ENCODE peak calls at places on chromosomes 2 and 18, in four cellular contexts. G is tibial artery, O is PC-9, D is ovary. Y is an unnamed sample. For H3K27me3, H3K9me3 and H3K36me3, the result is how much of the 10 kb centered on the place peaks cover.

GRCh38 chr18:49694402-49694801 is 118.9 kb downstream of the ACAA2 start:
- DNase-seq in G (no peak), O (no peak), D (no peak), Y (peak)

GRCh38 chr18:66557091-66557490 is 46.8 kb downstream of the CDH19 start:
- DNase-seq in G (no peak), O (no peak), D (no peak), Y (no peak)

GRCh38 chr18:70421471-70421870 is 132.6 kb downstream of the SOCS6 start:
- DNase-seq in G (no peak), O (no peak), D (no peak), Y (no peak)

GRCh38 chr2:67836861-67837260 is 225.9 kb downstream of the C1D start:
- DNase-seq in G (no peak), O (no peak), D (no peak), Y (no peak)

GRCh38 chr2:205435970-205436369 is 246.3 kb upstream of the NRP2 start:
- DNase-seq in G (no peak), O (no peak), D (no peak), Y (no peak)

GRCh38 chr2:128474962-128475361 is 156.3 kb upstream of the HS6ST1 start:
- DNase-seq in G (no peak), O (no peak), D (no peak), Y (no peak)

GRCh38 chr18:32086866-32087265 is 4.8 kb upstream of the RNF138 start:
- DNase-seq in G (no peak), O (no peak), D (no peak), Y (no peak)

GRCh38 chr2:106147159-106147558 is 46.9 kb downstream of the UXS1 start:
- DNase-seq in G (no peak), O (no peak), D (no peak), Y (no peak)

GRCh38 chr2:157182204-157182709 is 75.2 kb upstream of the GALNT5 start:
- DNase-seq in G (no peak), O (no peak), D (no peak), Y (no peak)

GRCh38 chr2:24863636-24864035 is 56.4 kb downstream of the ADCY3 start:
- DNase-seq in G (no peak), O (no peak), D (no peak), Y (no peak)

GRCh38 chr2:232699110-232699509 is 2.0 kb downstream of the GIGYF2 start:
- DNase-seq in G (no peak), O (no peak), D (no peak), Y (no peak)

GRCh38 chr2:100802076-100802475 is 17.9 kb upstream of the NPAS2 start:
- DNase-seq in G (no peak), O (no peak), D (no peak), Y (no peak)

GRCh38 chr18:69804776-69805501 is 142.7 kb downstream of the CD226 start:
- DNase-seq in G (no peak), O (no peak), D (no peak), Y (no peak)

GRCh38 chr18:28801876-28802275 is 624.9 kb upstream of the CDH2 start:
- DNase-seq in G (no peak), O (no peak), D (no peak), Y (no peak)

GRCh38 chr18:21406111-21406510 is 164.1 kb downstream of the GREB1L start:
- DNase-seq in G (no peak), O (no peak), D (no peak), Y (no peak)

GRCh38 chr2:31236433-31237205 is 2.7 kb downstream of the EHD3 start:
- DNase-seq in G (no peak), O (no peak), D (no peak), Y (no peak)

GRCh38 chr18:32773187-32773712 is 427 bp upstream of the KLHL14 start:
- DNase-seq in G (no peak), O (no peak), D (no peak), Y (no peak)

GRCh38 chr2:234579231-234579962 is 82.5 kb upstream of the ARL4C start:
- DNase-seq in G (no peak), O (peak), D (no peak), Y (no peak)

GRCh38 chr2:44168684-44169154 is at the start of gene PPM1B:
- DNase-seq in G (no peak), O (peak), D (peak), Y (peak)

GRCh38 chr2:188979119-188979729 is 5.1 kb downstream of the COL3A1 start:
- DNase-seq in G (no peak), O (no peak), D (no peak), Y (no peak)

GRCh38 chr2:226839960-226840359 is 4.1 kb downstream of the RHBDD1 start:
- DNase-seq in G (no peak), O (no peak), D (no peak), Y (no peak)

GRCh38 chr2:19786408-19787058 is 115.2 kb downstream of the TTC32 start:
- DNase-seq in G (no peak), O (peak), D (no peak), Y (peak)

GRCh38 chr18:79851489-79851888 is 53.8 kb downstream of the KCNG2 start:
- DNase-seq in G (peak), O (no peak), D (no peak), Y (no peak)

GRCh38 chr2:227386630-227387029 is 1.1 kb downstream of the SCYGR1 start:
- DNase-seq in G (no peak), O (no peak), D (no peak), Y (no peak)

GRCh38 chr2:214328941-214329340 is 81.9 kb upstream of the VWC2L start:
- DNase-seq in G (no peak), O (no peak), D (no peak), Y (no peak)

GRCh38 chr2:161681043-161681442 is 56.8 kb downstream of the SLC4A10 start:
- DNase-seq in G (no peak), O (no peak), D (no peak), Y (no peak)

GRCh38 chr18:49646864-49647263 is 85.0 kb downstream of the LIPG start:
- DNase-seq in G (no peak), O (no peak), D (no peak), Y (no peak)

GRCh38 chr2:230160112-230160660 is 59.6 kb downstream of the SP110 start:
- DNase-seq in G (no peak), O (peak), D (peak), Y (no peak)

GRCh38 chr18:47251289-47252120 is at the start of gene SKOR2:
- DNase-seq in G (no peak), O (no peak), D (no peak), Y (no peak)

GRCh38 chr2:225995788-225996476 is 596.4 kb downstream of the NYAP2 start:
- DNase-seq in G (no peak), O (no peak), D (no peak), Y (no peak)

GRCh38 chr2:205405752-205406151 is 276.5 kb upstream of the NRP2 start:
- DNase-seq in G (no peak), O (no peak), D (no peak), Y (no peak)

GRCh38 chr2:66929632-66930385 is 467.3 kb upstream of the ETAA1 start:
- DNase-seq in G (no peak), O (peak), D (peak), Y (no peak)

GRCh38 chr2:129101186-129101585 is 782.5 kb upstream of the HS6ST1 start:
- DNase-seq in G (no peak), O (no peak), D (no peak), Y (no peak)

GRCh38 chr18:9536354-9537152 is 61.2 kb downstream of the RALBP1 start:
- DNase-seq in G (no peak), O (no peak), D (no peak), Y (no peak)

GRCh38 chr18:9965711-9966624 is 52.2 kb downstream of the VAPA start:
- DNase-seq in G (no peak), O (no peak), D (no peak), Y (no peak)

GRCh38 chr18:46071894-46072867 is at the start of gene PSTPIP2:
- DNase-seq in G (peak), O (no peak), D (peak), Y (peak)

GRCh38 chr18:79698668-79699335 is 19.2 kb downstream of the CTDP1 start:
- DNase-seq in G (no peak), O (no peak), D (no peak), Y (no peak)

GRCh38 chr2:127864877-127865276 is 6.9 kb upstream of the POLR2D start:
- DNase-seq in G (no peak), O (no peak), D (no peak), Y (peak)

GRCh38 chr2:231819449-231820042 is 33.3 kb downstream of the COPS7B start:
- DNase-seq in G (no peak), O (no peak), D (no peak), Y (no peak)

GRCh38 chr2:214005337-214005736 is 405.5 kb upstream of the VWC2L start:
- DNase-seq in G (no peak), O (no peak), D (no peak), Y (no peak)

GRCh38 chr2:26566081-26566375 is 75.1 kb downstream of the CIB4 start:
- DNase-seq in G (peak), O (no peak), D (no peak), Y (no peak)
- H3K27me3 ChIP-seq in G (half or more), O (under half), D (under half), Y (under half)

GRCh38 chr2:17538844-17539554 is 1.5 kb upstream of the VSNL1 start:
- DNase-seq in G (peak), O (peak), D (peak), Y (peak)

GRCh38 chr2:17538022-17538843 is 2.3 kb upstream of the VSNL1 start:
- DNase-seq in G (no peak), O (no peak), D (no peak), Y (no peak)

GRCh38 chr2:17540813-17541513 is 467 bp downstream of the VSNL1 start:
- DNase-seq in G (no peak), O (no peak), D (no peak), Y (no peak)

GRCh38 chr2:17539993-17540812 is at the start of gene VSNL1:
- DNase-seq in G (peak), O (peak), D (peak), Y (peak)

DNA sequence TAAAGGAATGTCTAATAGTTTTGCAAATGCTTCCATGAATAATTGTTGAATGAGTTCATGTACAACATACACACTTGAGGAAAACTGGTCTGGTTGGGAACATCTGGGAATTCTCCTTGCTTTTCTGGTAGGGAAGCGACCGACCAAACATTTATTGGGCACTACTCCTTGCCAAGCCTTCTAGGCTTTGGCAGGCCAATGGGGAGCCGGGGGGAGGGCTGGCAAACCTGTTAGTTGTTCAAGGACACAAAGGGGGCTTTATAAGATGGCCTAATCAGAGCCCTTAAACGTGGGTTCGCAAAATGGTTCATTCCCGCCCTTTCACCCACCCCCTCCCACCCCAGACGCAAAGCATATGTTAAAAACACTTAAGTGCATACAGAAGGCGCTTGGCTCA is 902 bp upstream of the VSNL1 start:
- DNase-seq in G (no peak), O (no peak), D (no peak), Y (no peak)
- H3K9me3 ChIP-seq in G (under half), O (under half), D (under half), Y (under half)

DNA sequence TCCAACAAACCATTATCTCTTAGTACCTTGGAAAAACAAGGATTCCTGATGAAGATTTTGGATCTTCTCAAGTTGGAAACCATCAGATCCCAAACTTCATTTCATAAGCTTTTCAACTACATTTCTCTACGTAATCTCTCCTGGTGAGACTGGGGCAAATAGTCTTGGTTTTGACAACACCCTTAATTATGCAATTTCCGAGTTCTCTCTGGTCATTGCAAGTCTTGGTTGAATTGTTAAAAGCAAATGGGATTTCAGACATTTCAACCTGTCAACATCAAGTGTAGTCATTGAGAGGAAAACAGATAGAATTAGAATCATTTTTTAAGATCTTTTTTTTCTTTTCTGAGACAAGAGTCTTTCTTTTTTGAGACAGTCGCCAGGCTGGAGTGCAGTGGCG is 26.2 kb downstream of the KLF7 start:
- DNase-seq in G (no peak), O (no peak), D (no peak), Y (no peak)
- H3K36me3 ChIP-seq in G (under half), O (under half), D (under half), Y (under half)

GRCh38 chr2:176081451-176081992 is 2.2 kb downstream of the EVX2 start:
- DNase-seq in G (no peak), O (no peak), D (no peak), Y (no peak)
- H3K27me3 ChIP-seq in G (half or more), O (under half), D (under half), Y (under half)

GRCh38 chr2:195759877-195760276 is 102.9 kb downstream of the SLC39A10 start:
- DNase-seq in G (no peak), O (no peak), D (no peak), Y (no peak)
- H3K9me3 ChIP-seq in G (under half), O (under half), D (under half), Y (under half)

DNA sequence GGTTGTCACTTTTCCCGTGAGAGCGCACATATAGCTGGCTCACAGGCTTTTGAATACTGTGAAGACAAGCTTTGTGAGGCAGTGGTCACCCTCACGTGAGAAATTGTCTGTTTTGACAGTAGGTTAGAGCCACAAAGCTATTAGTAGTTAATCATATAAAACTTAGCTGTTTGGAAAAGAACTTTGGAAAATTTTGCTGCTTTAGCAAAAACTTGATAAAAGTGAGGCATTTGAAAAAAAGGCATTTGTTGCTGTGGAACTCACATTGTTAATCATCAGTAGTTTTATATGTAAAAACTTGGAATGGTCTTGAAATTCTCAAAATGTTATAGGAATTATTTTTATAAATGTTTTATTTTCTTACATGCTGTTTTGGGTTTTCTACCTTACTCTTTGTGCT is 22.3 kb downstream of the C2orf74 start:
- DNase-seq in G (no peak), O (no peak), D (no peak), Y (no peak)
- H3K36me3 ChIP-seq in G (half or more), O (half or more), D (under half), Y (under half)

GRCh38 chr2:26610504-26611335 is 30.4 kb downstream of the CIB4 start:
- DNase-seq in G (no peak), O (no peak), D (no peak), Y (no peak)
- H3K27me3 ChIP-seq in G (under half), O (under half), D (under half), Y (under half)

DNA sequence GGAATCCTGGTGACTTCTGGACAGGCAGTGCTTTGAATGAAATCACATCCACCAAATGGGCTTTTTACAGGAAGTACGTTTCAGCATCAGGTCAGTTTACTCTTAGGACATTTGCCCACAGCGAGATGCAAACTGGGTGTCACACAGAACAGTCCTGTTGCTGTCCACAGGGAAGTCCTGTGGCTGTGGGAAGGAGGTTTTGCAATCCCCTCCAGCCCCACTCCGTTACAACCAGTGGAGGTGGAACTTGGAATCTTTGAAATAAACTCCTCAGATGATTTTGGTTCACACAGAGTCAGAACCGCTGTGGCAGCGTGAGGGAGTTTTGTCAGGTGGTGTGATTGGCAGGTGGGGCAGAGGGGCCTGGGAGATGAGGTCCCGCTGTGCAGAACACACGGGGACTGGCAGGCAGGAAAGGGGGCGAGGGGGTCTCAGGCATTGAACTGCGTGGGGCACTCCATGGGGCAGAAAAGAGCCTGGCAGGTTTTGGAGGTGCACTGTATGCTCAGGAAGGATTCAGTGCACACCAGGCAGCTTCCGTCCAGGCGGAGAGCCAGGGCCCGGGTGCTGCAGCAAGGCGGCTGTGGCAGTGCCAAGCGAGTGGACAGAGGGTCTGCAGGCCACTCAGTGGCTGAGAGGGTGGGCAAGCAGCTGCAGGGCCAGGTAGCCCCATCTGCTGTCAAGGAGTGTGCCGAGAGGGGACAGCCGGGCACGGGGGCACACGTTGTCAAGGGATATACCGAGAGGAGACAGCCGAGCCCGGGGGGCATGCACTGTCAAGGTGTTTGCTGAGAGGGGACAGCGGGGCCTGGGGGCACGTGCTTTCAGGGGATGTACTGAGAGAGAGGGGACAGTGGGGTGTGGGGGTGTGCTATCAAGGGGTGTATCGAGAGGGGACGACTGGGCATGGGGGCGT is 148.7 kb downstream of the LDLRAD4 start:
- DNase-seq in G (no peak), O (no peak), D (no peak), Y (no peak)
- H3K9me3 ChIP-seq in G (under half), O (under half), D (under half), Y (under half)

GRCh38 chr2:113922335-113922734 is 32.4 kb downstream of the ACTR3 start:
- DNase-seq in G (no peak), O (no peak), D (no peak), Y (no peak)
- H3K36me3 ChIP-seq in G (under half), O (under half), D (under half), Y (under half)

Y was measured in Caco-2.